ENCODE peak calls at places on chromosome 16, in six cellular contexts. V, U, G, S, Y and O are unnamed samples.

GRCh38 chr16:5073279-5073629 is 1.6 kb downstream of the ALG1 start:
- DNase-seq in V (no peak), U (no peak), G (no peak), S (no peak), Y (no peak), O (no peak)

GRCh38 chr16:12439443-12440232 is 364.0 kb downstream of the CPPED1 start:
- DNase-seq in V (no peak), U (no peak), G (no peak), S (no peak), Y (no peak), O (no peak)

GRCh38 chr16:16917201-16917600 is 538.3 kb downstream of the NPIPA7 start:
- DNase-seq in V (no peak), U (no peak), G (no peak), S (no peak), Y (no peak), O (no peak)

GRCh38 chr16:47507701-47508100 is 46.6 kb downstream of the PHKB start:
- DNase-seq in V (no peak), U (no peak), G (no peak), S (no peak), Y (no peak), O (no peak)

GRCh38 chr16:57475711-57476339 is 10.5 kb downstream of the DOK4 start:
- DNase-seq in V (peak; percentile 44), U (no peak), G (peak; percentile 64), S (peak; percentile 87), Y (peak; percentile 49), O (peak; percentile 91)

GRCh38 chr16:47590472-47590871 is 129.3 kb downstream of the PHKB start:
- DNase-seq in V (no peak), U (no peak), G (no peak), S (no peak), Y (no peak), O (no peak)

GRCh38 chr16:14409563-14409962 is 220.5 kb downstream of the PARN start:
- DNase-seq in V (no peak), U (no peak), G (no peak), S (no peak), Y (peak; percentile 98), O (no peak)

GRCh38 chr16:24671455-24671954 is 57.9 kb upstream of the TNRC6A start:
- DNase-seq in V (no peak), U (no peak), G (no peak), S (no peak), Y (no peak), O (no peak)

GRCh38 chr16:65876624-65877023 is 489.9 kb upstream of the CDH5 start:
- DNase-seq in V (no peak), U (no peak), G (no peak), S (no peak), Y (no peak), O (no peak)

GRCh38 chr16:57693539-57693938 is 1.1 kb upstream of the DRC7 start:
- DNase-seq in V (no peak), U (no peak), G (no peak), S (no peak), Y (no peak), O (no peak)

GRCh38 chr16:50208460-50208931 is 55.4 kb downstream of the TENT4B start:
- DNase-seq in V (no peak), U (no peak), G (no peak), S (no peak), Y (peak; percentile 63), O (no peak)

GRCh38 chr16:66511615-66512500 is 38.1 kb downstream of the TK2 start:
- DNase-seq in V (no peak), U (no peak), G (no peak), S (peak; percentile 22), Y (peak; percentile 59), O (peak; percentile 64)

GRCh38 chr16:67399749-67400704 is 6.7 kb upstream of the TPPP3 start:
- DNase-seq in V (no peak), U (no peak), G (no peak), S (no peak), Y (no peak), O (no peak)

GRCh38 chr16:27444015-27444414 is 42.0 kb downstream of the IL21R start:
- DNase-seq in V (no peak), U (no peak), G (no peak), S (no peak), Y (peak; percentile 70), O (no peak)

GRCh38 chr16:11914759-11915643 is 755 bp downstream of the GSPT1 start:
- DNase-seq in V (no peak), U (no peak), G (peak; percentile 62), S (peak; percentile 69), Y (peak; percentile 20), O (no peak)

GRCh38 chr16:10601444-10602401 is 21.3 kb upstream of the EMP2 start:
- DNase-seq in V (no peak), U (no peak), G (peak; percentile 59), S (no peak), Y (no peak), O (no peak)